ENCODE peak calls at places on chromosomes 12 and 14, in eight cellular contexts. One of them, this sample, is unnamed.

GRCh38 chr14:100891501-100892445 is 11.7 kb downstream of the RTL1 start:
- DNase-seq in tibial artery: peak; percentile 61
- DNase-seq in AG04450: no peak
- DNase-seq in cardiac muscle cell: no peak
- DNase-seq in left ventricle myocardium inferior: peak; percentile 3
- DNase-seq in psoas muscle: peak; percentile 26
- DNase-seq in fibroblast of lung: no peak
- DNase-seq in heart left ventricle: peak; percentile 11
- DNase-seq in this sample: no peak

GRCh38 chr14:49687942-49688700 is at the start of gene POLE2:
- DNase-seq in fibroblast of lung: peak; percentile 67
- DNase-seq in left ventricle myocardium inferior: peak; percentile 78
- DNase-seq in AG04450: no peak
- DNase-seq in heart left ventricle: peak; percentile 79
- DNase-seq in tibial artery: peak; percentile 80
- DNase-seq in cardiac muscle cell: peak; percentile 80
- DNase-seq in psoas muscle: peak; percentile 87
- DNase-seq in this sample: peak; percentile 85

GRCh38 chr14:92575773-92576303 is 62.3 kb downstream of the RIN3 start:
- DNase-seq in fibroblast of lung: no peak
- DNase-seq in psoas muscle: no peak
- DNase-seq in cardiac muscle cell: no peak
- DNase-seq in AG04450: no peak
- DNase-seq in tibial artery: peak; percentile 43
- DNase-seq in heart left ventricle: no peak
- DNase-seq in left ventricle myocardium inferior: no peak
- DNase-seq in this sample: no peak

GRCh38 chr12:101706403-101706802 is 9.0 kb downstream of the CHPT1 start:
- DNase-seq in cardiac muscle cell: no peak
- DNase-seq in left ventricle myocardium inferior: no peak
- DNase-seq in tibial artery: no peak
- DNase-seq in fibroblast of lung: no peak
- DNase-seq in AG04450: no peak
- DNase-seq in heart left ventricle: no peak
- DNase-seq in psoas muscle: no peak
- DNase-seq in this sample: no peak

GRCh38 chr14:101005447-101005846 is 101.9 kb upstream of the RTL1 start:
- DNase-seq in cardiac muscle cell: no peak
- DNase-seq in AG04450: no peak
- DNase-seq in heart left ventricle: no peak
- DNase-seq in left ventricle myocardium inferior: peak; percentile 52
- DNase-seq in psoas muscle: no peak
- DNase-seq in fibroblast of lung: no peak
- DNase-seq in tibial artery: peak; percentile 76
- DNase-seq in this sample: no peak

GRCh38 chr12:116771651-116772050 is 33.5 kb downstream of the RNFT2 start:
- DNase-seq in tibial artery: no peak
- DNase-seq in psoas muscle: no peak
- DNase-seq in cardiac muscle cell: no peak
- DNase-seq in left ventricle myocardium inferior: no peak
- DNase-seq in AG04450: no peak
- DNase-seq in heart left ventricle: no peak
- DNase-seq in fibroblast of lung: no peak
- DNase-seq in this sample: no peak

GRCh38 chr14:24857277-24857676 is 192.7 kb downstream of the STXBP6 start:
- DNase-seq in fibroblast of lung: no peak
- DNase-seq in tibial artery: no peak
- DNase-seq in left ventricle myocardium inferior: no peak
- DNase-seq in cardiac muscle cell: no peak
- DNase-seq in AG04450: no peak
- DNase-seq in heart left ventricle: no peak
- DNase-seq in psoas muscle: no peak
- DNase-seq in this sample: no peak

GRCh38 chr14:100603341-100604125 is 16.3 kb upstream of the BEGAIN start:
- DNase-seq in left ventricle myocardium inferior: no peak
- DNase-seq in heart left ventricle: peak; percentile 39
- DNase-seq in cardiac muscle cell: no peak
- DNase-seq in psoas muscle: no peak
- DNase-seq in tibial artery: peak; percentile 66
- DNase-seq in fibroblast of lung: no peak
- DNase-seq in AG04450: no peak
- DNase-seq in this sample: no peak

GRCh38 chr12:87967871-87968270 is 61.3 kb downstream of the C12orf50 start:
- DNase-seq in psoas muscle: no peak
- DNase-seq in left ventricle myocardium inferior: no peak
- DNase-seq in cardiac muscle cell: peak; percentile 55
- DNase-seq in heart left ventricle: no peak
- DNase-seq in AG04450: no peak
- DNase-seq in fibroblast of lung: no peak
- DNase-seq in tibial artery: no peak
- DNase-seq in this sample: no peak

GRCh38 chr12:53074999-53075370 is 4.2 kb downstream of the SPRYD3 start:
- DNase-seq in fibroblast of lung: no peak
- DNase-seq in left ventricle myocardium inferior: no peak
- DNase-seq in tibial artery: peak; percentile 57
- DNase-seq in AG04450: no peak
- DNase-seq in psoas muscle: no peak
- DNase-seq in cardiac muscle cell: no peak
- DNase-seq in heart left ventricle: no peak
- DNase-seq in this sample: no peak

GRCh38 chr12:26633591-26634210 is 199.3 kb downstream of the ITPR2 start:
- DNase-seq in fibroblast of lung: peak; percentile 89
- DNase-seq in tibial artery: no peak
- DNase-seq in psoas muscle: no peak
- DNase-seq in heart left ventricle: no peak
- DNase-seq in AG04450: no peak
- DNase-seq in cardiac muscle cell: peak; percentile 66
- DNase-seq in left ventricle myocardium inferior: no peak
- DNase-seq in this sample: no peak

GRCh38 chr14:72739446-72740405 is 154.2 kb downstream of the DPF3 start:
- DNase-seq in psoas muscle: no peak
- DNase-seq in cardiac muscle cell: no peak
- DNase-seq in left ventricle myocardium inferior: no peak
- DNase-seq in tibial artery: peak; percentile 37
- DNase-seq in heart left ventricle: peak; percentile 7
- DNase-seq in AG04450: no peak
- DNase-seq in fibroblast of lung: no peak
- DNase-seq in this sample: no peak

GRCh38 chr14:105251920-105252319 is 3.6 kb downstream of the BTBD6 start:
- DNase-seq in cardiac muscle cell: no peak
- DNase-seq in left ventricle myocardium inferior: no peak
- DNase-seq in AG04450: no peak
- DNase-seq in heart left ventricle: no peak
- DNase-seq in fibroblast of lung: no peak
- DNase-seq in tibial artery: no peak
- DNase-seq in psoas muscle: no peak
- DNase-seq in this sample: no peak

GRCh38 chr12:132838464-132839080 is 9.9 kb upstream of the GOLGA3 start:
- DNase-seq in left ventricle myocardium inferior: no peak
- DNase-seq in tibial artery: no peak
- DNase-seq in psoas muscle: no peak
- DNase-seq in AG04450: no peak
- DNase-seq in heart left ventricle: no peak
- DNase-seq in cardiac muscle cell: no peak
- DNase-seq in fibroblast of lung: no peak
- DNase-seq in this sample: peak; percentile 49

GRCh38 chr14:95361373-95362179 is 41.9 kb upstream of the CLMN start:
- DNase-seq in cardiac muscle cell: peak; percentile 46
- DNase-seq in left ventricle myocardium inferior: no peak
- DNase-seq in tibial artery: no peak
- DNase-seq in psoas muscle: peak; percentile 65
- DNase-seq in heart left ventricle: peak; percentile 53
- DNase-seq in AG04450: no peak
- DNase-seq in fibroblast of lung: no peak
- DNase-seq in this sample: peak; percentile 68

GRCh38 chr12:4024701-4025419 is 151.7 kb upstream of the PARP11 start:
- DNase-seq in tibial artery: no peak
- DNase-seq in heart left ventricle: no peak
- DNase-seq in psoas muscle: no peak
- DNase-seq in left ventricle myocardium inferior: no peak
- DNase-seq in cardiac muscle cell: no peak
- DNase-seq in AG04450: no peak
- DNase-seq in fibroblast of lung: no peak
- DNase-seq in this sample: no peak
- TF ChIP-seq CTCF in tibial artery: no peak
- TF ChIP-seq CTCF in heart left ventricle: no peak
- TF ChIP-seq CTCF in psoas muscle: no peak
- TF ChIP-seq CTCF in left ventricle myocardium inferior: no peak
- TF ChIP-seq CTCF in cardiac muscle cell: no peak
- TF ChIP-seq CTCF in AG04450: no peak
- TF ChIP-seq CTCF in fibroblast of lung: no peak
- TF ChIP-seq CTCF in this sample: no peak

GRCh38 chr14:29442720-29443119 is 484.9 kb downstream of the PRKD1 start:
- DNase-seq in left ventricle myocardium inferior: no peak
- DNase-seq in fibroblast of lung: peak; percentile 74
- DNase-seq in heart left ventricle: no peak
- DNase-seq in AG04450: no peak
- DNase-seq in cardiac muscle cell: peak; percentile 58
- DNase-seq in tibial artery: no peak
- DNase-seq in psoas muscle: no peak
- DNase-seq in this sample: no peak

GRCh38 chr14:29444805-29445204 is 482.8 kb downstream of the PRKD1 start:
- DNase-seq in fibroblast of lung: peak; percentile 17
- DNase-seq in heart left ventricle: no peak
- DNase-seq in left ventricle myocardium inferior: no peak
- DNase-seq in cardiac muscle cell: peak; percentile 36
- DNase-seq in AG04450: no peak
- DNase-seq in tibial artery: no peak
- DNase-seq in psoas muscle: no peak
- DNase-seq in this sample: no peak

GRCh38 chr14:29444216-29444615 is 483.4 kb downstream of the PRKD1 start:
- DNase-seq in fibroblast of lung: peak; percentile 19
- DNase-seq in AG04450: no peak
- DNase-seq in psoas muscle: no peak
- DNase-seq in left ventricle myocardium inferior: no peak
- DNase-seq in tibial artery: no peak
- DNase-seq in cardiac muscle cell: no peak
- DNase-seq in heart left ventricle: no peak
- DNase-seq in this sample: no peak

GRCh38 chr14:29446971-29447370 is 480.7 kb downstream of the PRKD1 start:
- DNase-seq in psoas muscle: no peak
- DNase-seq in fibroblast of lung: no peak
- DNase-seq in tibial artery: no peak
- DNase-seq in cardiac muscle cell: no peak
- DNase-seq in heart left ventricle: no peak
- DNase-seq in left ventricle myocardium inferior: no peak
- DNase-seq in AG04450: no peak
- DNase-seq in this sample: no peak
- H3K9me3 ChIP-seq in psoas muscle: no peaks in the 10 kb centered on the region
- H3K9me3 ChIP-seq in fibroblast of lung: no peaks in the 10 kb centered on the region
- H3K9me3 ChIP-seq in tibial artery: no peaks in the 10 kb centered on the region
- H3K9me3 ChIP-seq in cardiac muscle cell: no peaks in the 10 kb centered on the region
- H3K9me3 ChIP-seq in heart left ventricle: no peaks in the 10 kb centered on the region
- H3K9me3 ChIP-seq in left ventricle myocardium inferior: no peaks in the 10 kb centered on the region
- H3K9me3 ChIP-seq in AG04450: no peaks in the 10 kb centered on the region
- H3K9me3 ChIP-seq in this sample: no peaks in the 10 kb centered on the region

DNA sequence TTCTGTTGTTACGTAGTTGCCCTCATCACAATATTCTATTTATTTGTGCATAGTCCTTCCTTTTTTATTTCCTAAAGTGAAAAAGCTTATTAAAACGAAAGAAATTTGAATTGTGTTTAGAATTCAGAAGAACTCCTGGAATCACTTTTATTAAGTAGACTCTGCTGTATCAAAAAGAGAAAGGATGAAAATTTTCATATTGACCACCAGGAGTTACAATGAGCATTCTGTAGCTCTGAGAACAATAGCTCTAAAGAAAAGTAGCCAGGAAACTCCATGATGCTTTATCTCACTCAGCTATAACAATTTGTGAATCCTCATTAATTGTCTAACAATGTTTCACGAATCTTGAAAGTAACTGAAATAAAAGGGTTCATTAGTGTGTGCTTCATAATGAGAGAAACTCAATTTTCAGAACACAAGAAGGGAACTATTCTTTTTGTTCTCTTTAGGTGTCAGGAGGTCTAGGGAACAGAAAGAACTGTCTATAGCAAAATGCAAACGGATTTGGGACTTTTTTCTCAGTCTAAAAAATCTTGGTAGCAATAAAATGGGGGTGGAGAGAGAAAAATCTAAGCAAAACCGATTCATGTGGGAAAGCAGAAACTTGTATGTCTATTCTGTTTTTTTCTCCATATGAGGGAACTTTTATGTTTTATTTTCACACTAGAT is 19.3 kb downstream of the ASCL1 start:
- DNase-seq in cardiac muscle cell: no peak
- DNase-seq in heart left ventricle: no peak
- DNase-seq in AG04450: no peak
- DNase-seq in fibroblast of lung: no peak
- DNase-seq in left ventricle myocardium inferior: no peak
- DNase-seq in psoas muscle: no peak
- DNase-seq in tibial artery: no peak
- DNase-seq in this sample: no peak
- TF ChIP-seq CTCF in cardiac muscle cell: no peak
- TF ChIP-seq CTCF in heart left ventricle: peak; percentile 9
- TF ChIP-seq CTCF in AG04450: no peak
- TF ChIP-seq CTCF in fibroblast of lung: no peak
- TF ChIP-seq CTCF in left ventricle myocardium inferior: no peak
- TF ChIP-seq CTCF in psoas muscle: no peak
- TF ChIP-seq CTCF in tibial artery: no peak
- TF ChIP-seq CTCF in this sample: no peak

DNA sequence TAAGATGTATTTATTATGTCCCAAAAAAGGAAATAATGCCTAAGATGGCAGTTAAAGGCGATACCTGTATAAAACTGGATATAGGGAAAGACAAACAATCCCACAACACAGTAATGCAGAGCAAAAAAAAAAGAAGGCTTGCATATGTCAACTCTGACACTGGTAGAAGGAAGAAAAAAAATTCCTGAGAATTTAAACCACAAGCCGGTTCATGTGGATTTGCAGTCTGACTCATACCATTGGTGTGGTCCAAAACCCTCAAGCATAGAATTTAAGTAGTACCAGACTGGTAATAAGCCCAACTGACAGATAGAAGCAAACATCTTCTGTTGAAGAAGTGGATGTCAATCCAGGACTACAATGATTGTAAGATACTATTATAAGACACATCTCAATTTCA is 7.2 kb downstream of the DNAI7 start:
- DNase-seq in psoas muscle: no peak
- DNase-seq in heart left ventricle: no peak
- DNase-seq in AG04450: peak; percentile 76
- DNase-seq in left ventricle myocardium inferior: no peak
- DNase-seq in fibroblast of lung: peak; percentile 96
- DNase-seq in tibial artery: no peak
- DNase-seq in cardiac muscle cell: peak; percentile 80
- DNase-seq in this sample: no peak
- H3K9me3 ChIP-seq in psoas muscle: no peaks in the 10 kb centered on the region
- H3K9me3 ChIP-seq in heart left ventricle: no peaks in the 10 kb centered on the region
- H3K9me3 ChIP-seq in AG04450: no peaks in the 10 kb centered on the region
- H3K9me3 ChIP-seq in left ventricle myocardium inferior: no peaks in the 10 kb centered on the region
- H3K9me3 ChIP-seq in fibroblast of lung: no peaks in the 10 kb centered on the region
- H3K9me3 ChIP-seq in tibial artery: no peaks in the 10 kb centered on the region
- H3K9me3 ChIP-seq in cardiac muscle cell: no peaks in the 10 kb centered on the region
- H3K9me3 ChIP-seq in this sample: no peaks in the 10 kb centered on the region

DNA sequence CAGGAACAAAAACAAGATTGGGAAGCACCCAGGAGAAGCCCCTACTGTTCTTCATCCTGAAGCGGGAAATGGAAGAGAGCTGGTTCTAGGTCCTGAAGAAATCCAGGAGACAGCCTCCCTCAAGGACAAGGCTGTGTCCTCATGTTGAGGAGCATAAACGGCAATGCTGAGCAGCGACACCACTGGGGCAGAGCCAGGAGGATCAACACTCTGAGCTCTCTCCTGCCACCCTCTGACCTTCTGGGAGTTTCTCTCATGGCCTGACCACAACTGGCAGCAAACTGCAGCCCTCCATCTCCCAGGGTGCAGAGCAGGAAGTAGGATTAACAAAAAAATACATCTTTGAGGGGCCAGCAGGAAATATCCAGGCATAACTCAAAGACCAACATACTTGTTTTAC is 1292.2 kb upstream of the TMEM132C start:
- DNase-seq in fibroblast of lung: no peak
- DNase-seq in psoas muscle: no peak
- DNase-seq in cardiac muscle cell: no peak
- DNase-seq in heart left ventricle: no peak
- DNase-seq in AG04450: no peak
- DNase-seq in left ventricle myocardium inferior: no peak
- DNase-seq in tibial artery: no peak
- DNase-seq in this sample: no peak
- TF ChIP-seq CTCF in fibroblast of lung: no peak
- TF ChIP-seq CTCF in psoas muscle: no peak
- TF ChIP-seq CTCF in cardiac muscle cell: no peak
- TF ChIP-seq CTCF in heart left ventricle: no peak
- TF ChIP-seq CTCF in AG04450: no peak
- TF ChIP-seq CTCF in left ventricle myocardium inferior: no peak
- TF ChIP-seq CTCF in tibial artery: no peak
- TF ChIP-seq CTCF in this sample: no peak

This sample was measured in mucosa of descending colon.